ENCODE peak calls at places on chromosomes 16 and 17, in seven cellular contexts. F, S, B, V, Z, W and P are unnamed samples.
A peak's percentile ranks its signal among the peaks of the same experiment; 100 is the strongest.

GRCh38 chr17:9185142-9185541 is 163.8 kb downstream of the NTN1 start:
- ATAC-seq in F (no peak), S (peak; percentile 57), B (no peak), V (no peak), Z (no peak), W (no peak), P (peak; percentile 40)

GRCh38 chr16:30813821-30814189 is 26.8 kb upstream of the ZNF629 start:
- ATAC-seq in F (no peak), S (peak; percentile 14), B (no peak), V (no peak), Z (peak; percentile 12), W (peak; percentile 0), P (peak; percentile 41)

GRCh38 chr17:7336240-7337175 is at the start of gene ACAP1:
- ATAC-seq in F (peak; percentile 90), S (no peak), B (no peak), V (peak; percentile 78), Z (peak; percentile 95), W (peak; percentile 94), P (peak; percentile 63)

GRCh38 chr16:7217797-7218196 is 114.8 kb upstream of the RBFOX1 start:
- ATAC-seq in F (no peak), S (no peak), B (no peak), V (no peak), Z (no peak), W (no peak), P (no peak)

GRCh38 chr17:13476722-13477121 is 125.0 kb downstream of the HS3ST3A1 start:
- ATAC-seq in F (no peak), S (no peak), B (no peak), V (no peak), Z (no peak), W (no peak), P (no peak)

GRCh38 chr17:16484445-16485169 is 7.4 kb downstream of the LRRC75A start:
- ATAC-seq in F (no peak), S (no peak), B (no peak), V (no peak), Z (no peak), W (no peak), P (no peak)

GRCh38 chr16:58020628-58021521 is 4.7 kb upstream of the MMP15 start:
- ATAC-seq in F (peak; percentile 57), S (no peak), B (no peak), V (peak; percentile 6), Z (peak; percentile 67), W (no peak), P (no peak)

GRCh38 chr17:78759969-78760352 is 22.1 kb downstream of the CYTH1 start:
- ATAC-seq in F (no peak), S (no peak), B (no peak), V (no peak), Z (no peak), W (no peak), P (no peak)

GRCh38 chr16:89187337-89188063 is 12.8 kb downstream of the SLC22A31 start:
- ATAC-seq in F (peak; percentile 51), S (no peak), B (peak; percentile 4), V (peak; percentile 4), Z (peak; percentile 46), W (peak; percentile 35), P (peak; percentile 6)

GRCh38 chr17:43813386-43813785 is 19.6 kb downstream of the MPP3 start:
- ATAC-seq in F (no peak), S (no peak), B (no peak), V (no peak), Z (no peak), W (no peak), P (no peak)

GRCh38 chr17:50793007-50793406 is 25.7 kb upstream of the ANKRD40CL start:
- ATAC-seq in F (no peak), S (no peak), B (no peak), V (peak; percentile 46), Z (no peak), W (no peak), P (no peak)

GRCh38 chr17:60524463-60525346 is 1.3 kb downstream of the APPBP2 start:
- ATAC-seq in F (no peak), S (no peak), B (no peak), V (no peak), Z (no peak), W (no peak), P (no peak)

GRCh38 chr17:58329808-58330543 is 1.4 kb upstream of the TSPOAP1 start:
- ATAC-seq in F (no peak), S (no peak), B (no peak), V (no peak), Z (peak; percentile 26), W (peak; percentile 36), P (no peak)

GRCh38 chr16:66844342-66845079 is at the start of gene CA7:
- ATAC-seq in F (peak; percentile 29), S (no peak), B (peak; percentile 70), V (peak; percentile 42), Z (no peak), W (no peak), P (peak; percentile 33)

GRCh38 chr17:63646492-63646815 is 24.2 kb downstream of the MAP3K3 start:
- ATAC-seq in F (no peak), S (no peak), B (no peak), V (peak; percentile 27), Z (peak; percentile 25), W (no peak), P (peak; percentile 16)

GRCh38 chr16:85309656-85310587 is 197.7 kb upstream of the CIBAR2 start:
- ATAC-seq in F (no peak), S (peak; percentile 39), B (no peak), V (peak; percentile 61), Z (peak; percentile 35), W (no peak), P (no peak)

GRCh38 chr16:48576927-48577326 is 33.1 kb downstream of the N4BP1 start:
- ATAC-seq in F (peak; percentile 30), S (no peak), B (peak; percentile 49), V (peak; percentile 82), Z (no peak), W (peak; percentile 99), P (peak; percentile 86)

GRCh38 chr17:81426676-81427445 is 31.6 kb downstream of the BAHCC1 start:
- ATAC-seq in F (no peak), S (no peak), B (no peak), V (peak; percentile 14), Z (no peak), W (no peak), P (no peak)

GRCh38 chr17:9935408-9935807 is 30.3 kb upstream of the RCVRN start:
- ATAC-seq in F (no peak), S (peak; percentile 46), B (no peak), V (peak; percentile 40), Z (no peak), W (no peak), P (no peak)

GRCh38 chr16:5298202-5298601 is 200.6 kb upstream of the EEF2KMT start:
- ATAC-seq in F (no peak), S (no peak), B (no peak), V (no peak), Z (no peak), W (no peak), P (no peak)

GRCh38 chr16:63512910-63513309 is 1476.7 kb upstream of the CDH8 start:
- ATAC-seq in F (no peak), S (no peak), B (no peak), V (no peak), Z (no peak), W (no peak), P (no peak)

GRCh38 chr17:76019830-76020467 is 7.2 kb downstream of the EVPL start:
- ATAC-seq in F (no peak), S (no peak), B (no peak), V (no peak), Z (no peak), W (no peak), P (no peak)

GRCh38 chr17:50582741-50583140 is 22.2 kb downstream of the CACNA1G start:
- ATAC-seq in F (no peak), S (no peak), B (no peak), V (no peak), Z (no peak), W (no peak), P (no peak)

GRCh38 chr17:81513669-81514484 is 1.3 kb upstream of the ACTG1 start:
- ATAC-seq in F (peak; percentile 1), S (peak; percentile 8), B (peak; percentile 60), V (peak; percentile 4), Z (no peak), W (peak; percentile 2), P (peak; percentile 2)

GRCh38 chr16:88784856-88785105 is 239 bp downstream of the PIEZO1 start:
- ATAC-seq in F (peak; percentile 6), S (peak; percentile 55), B (peak; percentile 39), V (peak; percentile 49), Z (no peak), W (peak; percentile 5), P (peak; percentile 45)

GRCh38 chr17:29045734-29046133 is 2.8 kb downstream of the PIPOX start:
- ATAC-seq in F (no peak), S (no peak), B (peak; percentile 56), V (no peak), Z (no peak), W (no peak), P (no peak)

GRCh38 chr17:67071595-67071994 is 27.2 kb downstream of the CACNG1 start:
- ATAC-seq in F (no peak), S (no peak), B (no peak), V (no peak), Z (no peak), W (no peak), P (no peak)

GRCh38 chr17:16872351-16872751 is 99.6 kb downstream of the TNFRSF13B start:
- ATAC-seq in F (no peak), S (no peak), B (no peak), V (no peak), Z (no peak), W (no peak), P (peak; percentile 8)

GRCh38 chr17:925846-926245 is 53.7 kb downstream of the NXN start:
- ATAC-seq in F (no peak), S (no peak), B (no peak), V (no peak), Z (no peak), W (no peak), P (no peak)

GRCh38 chr17:29740017-29740416 is 117.3 kb upstream of the CORO6 start:
- ATAC-seq in F (no peak), S (no peak), B (peak; percentile 94), V (no peak), Z (no peak), W (no peak), P (no peak)

GRCh38 chr16:89564476-89565255 is 4.2 kb downstream of the RPL13 start:
- ATAC-seq in F (no peak), S (no peak), B (peak; percentile 6), V (no peak), Z (no peak), W (peak; percentile 0), P (no peak)

GRCh38 chr17:78940708-78941107 is 15.5 kb upstream of the TIMP2 start:
- ATAC-seq in F (no peak), S (no peak), B (peak; percentile 70), V (peak; percentile 58), Z (no peak), W (no peak), P (no peak)